ENCODE peak calls at places on chromosomes 13 and 19, in seven cellular contexts. B, R, Y, I, Z, J and P are unnamed samples. For H3K9me3 and H3K36me3, the result is how much of the 10 kb centered on the place peaks cover.

GRCh38 chr19:1799695-1800342 is 12.3 kb downstream of the ATP8B3 start:
- DNase-seq in B (no peak), R (no peak), Y (no peak), I (no peak), Z (no peak), J (no peak), P (no peak)

GRCh38 chr13:36355632-36356031 is 9.4 kb upstream of the SPART start:
- DNase-seq in B (no peak), R (no peak), Y (no peak), I (no peak), Z (no peak), J (no peak), P (no peak)

GRCh38 chr19:48145596-48146254 is 24.4 kb downstream of the LIG1 start:
- DNase-seq in B (no peak), R (no peak), Y (no peak), I (no peak), Z (no peak), J (no peak), P (no peak)

GRCh38 chr13:79360064-79360463 is 46.0 kb downstream of the RBM26 start:
- DNase-seq in B (no peak), R (no peak), Y (no peak), I (no peak), Z (no peak), J (no peak), P (no peak)

GRCh38 chr19:16660763-16661479 is at the start of gene TMEM38A:
- DNase-seq in B (peak), R (peak), Y (no peak), I (peak), Z (peak), J (peak), P (peak)

GRCh38 chr19:39826311-39826945 is 7.5 kb downstream of the DYRK1B start:
- DNase-seq in B (no peak), R (no peak), Y (no peak), I (no peak), Z (no peak), J (no peak), P (no peak)

GRCh38 chr19:34308381-34309367 is 54.3 kb downstream of the GARRE1 start:
- DNase-seq in B (no peak), R (no peak), Y (no peak), I (peak), Z (peak), J (no peak), P (no peak)

GRCh38 chr19:13825489-13826475 is 30.5 kb downstream of the ZSWIM4 start:
- DNase-seq in B (no peak), R (peak), Y (no peak), I (peak), Z (peak), J (no peak), P (peak)

GRCh38 chr19:48539503-48540096 is 12.4 kb upstream of the SULT2B1 start:
- DNase-seq in B (peak), R (no peak), Y (no peak), I (no peak), Z (no peak), J (no peak), P (peak)

GRCh38 chr13:75421987-75422386 is 60.0 kb downstream of the TBC1D4 start:
- DNase-seq in B (no peak), R (no peak), Y (no peak), I (no peak), Z (no peak), J (no peak), P (no peak)

GRCh38 chr13:73991884-73992283 is 142.3 kb downstream of the KLF12 start:
- DNase-seq in B (no peak), R (no peak), Y (no peak), I (no peak), Z (peak), J (no peak), P (no peak)

GRCh38 chr19:3137139-3137538 is 1.3 kb downstream of the GNA15 start:
- DNase-seq in B (no peak), R (no peak), Y (no peak), I (no peak), Z (no peak), J (no peak), P (no peak)

GRCh38 chr19:3250675-3251074 is 26.2 kb downstream of the CELF5 start:
- DNase-seq in B (peak), R (no peak), Y (no peak), I (peak), Z (peak), J (no peak), P (no peak)

GRCh38 chr19:32203161-32203560 is 142.2 kb upstream of the ZNF507 start:
- DNase-seq in B (no peak), R (no peak), Y (no peak), I (no peak), Z (no peak), J (no peak), P (no peak)

GRCh38 chr19:12954150-12954962 is 2.7 kb downstream of the GADD45GIP1 start:
- DNase-seq in B (no peak), R (no peak), Y (no peak), I (no peak), Z (peak), J (no peak), P (no peak)

GRCh38 chr19:6126335-6126974 is 9.0 kb upstream of the ACSBG2 start:
- DNase-seq in B (no peak), R (peak), Y (peak), I (no peak), Z (peak), J (no peak), P (peak)

GRCh38 chr13:50928088-50928487 is 18.5 kb downstream of the RNASEH2B start:
- DNase-seq in B (no peak), R (no peak), Y (no peak), I (no peak), Z (no peak), J (no peak), P (no peak)

GRCh38 chr19:3108775-3109174 is 14.6 kb downstream of the GNA11 start:
- DNase-seq in B (peak), R (peak), Y (no peak), I (peak), Z (peak), J (peak), P (peak)

GRCh38 chr19:13938361-13939027 is at the start of gene PODNL1:
- DNase-seq in B (no peak), R (peak), Y (no peak), I (no peak), Z (no peak), J (peak), P (no peak)

GRCh38 chr19:50486823-50487515 is 10.3 kb upstream of the GARIN5A start:
- DNase-seq in B (no peak), R (peak), Y (peak), I (peak), Z (peak), J (no peak), P (peak)

GRCh38 chr19:5466814-5467291 is 11.6 kb downstream of the ZNRF4 start:
- DNase-seq in B (no peak), R (no peak), Y (no peak), I (no peak), Z (no peak), J (no peak), P (no peak)

GRCh38 chr19:54462713-54463530 is 656 bp downstream of the LENG9 start:
- DNase-seq in B (peak), R (peak), Y (no peak), I (peak), Z (peak), J (peak), P (peak)

GRCh38 chr19:5985098-5985783 is 7.3 kb upstream of the RANBP3 start:
- DNase-seq in B (no peak), R (no peak), Y (no peak), I (no peak), Z (no peak), J (no peak), P (peak)

GRCh38 chr19:30253581-30253996 is 118.6 kb upstream of the ZNF536 start:
- DNase-seq in B (no peak), R (peak), Y (no peak), I (no peak), Z (no peak), J (no peak), P (peak)

GRCh38 chr13:114071441-114071840 is 61.0 kb downstream of the RASA3 start:
- DNase-seq in B (no peak), R (peak), Y (no peak), I (no peak), Z (no peak), J (peak), P (no peak)

GRCh38 chr13:97432232-97432916 is 1.6 kb upstream of the RAP2A start:
- DNase-seq in B (no peak), R (no peak), Y (no peak), I (no peak), Z (peak), J (no peak), P (no peak)

GRCh38 chr19:44303976-44304568 is 753 bp downstream of the ZNF235 start:
- DNase-seq in B (peak), R (peak), Y (no peak), I (no peak), Z (peak), J (no peak), P (peak)

GRCh38 chr19:3504723-3505122 is 1.4 kb upstream of the FZR1 start:
- DNase-seq in B (no peak), R (no peak), Y (no peak), I (no peak), Z (peak), J (no peak), P (no peak)

GRCh38 chr19:4583961-4584669 is 24.6 kb upstream of the SEMA6B start:
- DNase-seq in B (no peak), R (peak), Y (no peak), I (no peak), Z (peak), J (no peak), P (no peak)

GRCh38 chr19:28074773-28075172 is 1138.2 kb downstream of the UQCRFS1 start:
- DNase-seq in B (no peak), R (no peak), Y (no peak), I (no peak), Z (no peak), J (no peak), P (no peak)

GRCh38 chr19:33517922-33518321 is 3.7 kb downstream of the PEPD start:
- DNase-seq in B (no peak), R (no peak), Y (no peak), I (no peak), Z (no peak), J (no peak), P (no peak)

GRCh38 chr13:98688373-98688772 is 64.1 kb downstream of the SLC15A1 start:
- DNase-seq in B (no peak), R (no peak), Y (no peak), I (no peak), Z (no peak), J (no peak), P (no peak)

GRCh38 chr13:104584481-104584880 is 1518.3 kb upstream of the SLC10A2 start:
- DNase-seq in B (no peak), R (no peak), Y (no peak), I (no peak), Z (no peak), J (no peak), P (no peak)

GRCh38 chr19:38250821-38251563 is 5.2 kb downstream of the PPP1R14A start:
- DNase-seq in B (peak), R (no peak), Y (no peak), I (no peak), Z (no peak), J (peak), P (no peak)

GRCh38 chr13:24006520-24007248 is 109.4 kb upstream of the C1QTNF9B start:
- DNase-seq in B (no peak), R (no peak), Y (no peak), I (no peak), Z (no peak), J (no peak), P (no peak)

GRCh38 chr13:73681779-73682178 is 452.4 kb downstream of the KLF12 start:
- DNase-seq in B (no peak), R (no peak), Y (no peak), I (no peak), Z (no peak), J (no peak), P (no peak)

GRCh38 chr19:57377498-57378146 is 12.0 kb upstream of the ZNF548 start:
- DNase-seq in B (no peak), R (no peak), Y (no peak), I (no peak), Z (no peak), J (no peak), P (no peak)
- H3K9me3 ChIP-seq in B (under half), R (under half), Y (under half), I (under half), Z (under half), J (under half), P (half or more)

DNA sequence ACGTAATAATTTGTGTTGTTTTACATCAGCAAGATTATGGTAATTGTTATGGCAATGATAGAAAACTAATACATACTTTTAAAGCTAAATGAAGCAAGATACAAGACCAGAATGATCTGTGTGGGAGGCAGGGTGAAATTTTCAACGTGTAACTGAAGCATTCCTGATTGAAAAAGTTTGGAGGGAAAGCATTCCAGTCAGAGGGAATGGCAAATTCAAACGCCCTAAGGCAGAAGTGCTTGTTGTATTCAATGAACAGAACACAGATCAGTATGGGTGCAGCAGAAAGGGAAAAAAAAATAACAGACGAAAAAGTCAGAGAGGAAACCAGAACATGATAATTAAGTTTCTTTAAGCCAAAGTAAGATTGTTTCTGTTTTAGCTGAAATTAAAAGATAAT is 928.5 kb upstream of the SLITRK1 start:
- DNase-seq in B (no peak), R (no peak), Y (no peak), I (no peak), Z (no peak), J (no peak), P (no peak)
- H3K36me3 ChIP-seq in B (under half), R (under half), Y (under half), I (under half), Z (under half), J (under half), P (under half)

GRCh38 chr19:52533901-52534300 is 6.4 kb downstream of the ZNF808 start:
- DNase-seq in B (no peak), R (no peak), Y (no peak), I (no peak), Z (no peak), J (no peak), P (no peak)
- H3K4me3 ChIP-seq in B (no peak), R (no peak), Y (no peak), I (no peak), Z (no peak), J (no peak), P (no peak)

GRCh38 chr19:57056972-57057371 is 62.8 kb upstream of the USP29 start:
- DNase-seq in B (peak), R (no peak), Y (no peak), I (no peak), Z (no peak), J (no peak), P (peak)

GRCh38 chr19:57052102-57052501 is 67.7 kb upstream of the USP29 start:
- DNase-seq in B (no peak), R (no peak), Y (no peak), I (no peak), Z (no peak), J (no peak), P (no peak)

GRCh38 chr19:57050863-57051262 is 68.9 kb upstream of the USP29 start:
- DNase-seq in B (no peak), R (no peak), Y (no peak), I (no peak), Z (no peak), J (no peak), P (no peak)

GRCh38 chr19:57055956-57056355 is 63.8 kb upstream of the USP29 start:
- DNase-seq in B (no peak), R (no peak), Y (no peak), I (no peak), Z (no peak), J (no peak), P (no peak)

GRCh38 chr19:57053401-57053800 is 66.4 kb upstream of the USP29 start:
- DNase-seq in B (no peak), R (no peak), Y (no peak), I (no peak), Z (no peak), J (no peak), P (no peak)
- H3K9me3 ChIP-seq in B (under half), R (under half), Y (under half), I (under half), Z (under half), J (under half), P (under half)

DNA sequence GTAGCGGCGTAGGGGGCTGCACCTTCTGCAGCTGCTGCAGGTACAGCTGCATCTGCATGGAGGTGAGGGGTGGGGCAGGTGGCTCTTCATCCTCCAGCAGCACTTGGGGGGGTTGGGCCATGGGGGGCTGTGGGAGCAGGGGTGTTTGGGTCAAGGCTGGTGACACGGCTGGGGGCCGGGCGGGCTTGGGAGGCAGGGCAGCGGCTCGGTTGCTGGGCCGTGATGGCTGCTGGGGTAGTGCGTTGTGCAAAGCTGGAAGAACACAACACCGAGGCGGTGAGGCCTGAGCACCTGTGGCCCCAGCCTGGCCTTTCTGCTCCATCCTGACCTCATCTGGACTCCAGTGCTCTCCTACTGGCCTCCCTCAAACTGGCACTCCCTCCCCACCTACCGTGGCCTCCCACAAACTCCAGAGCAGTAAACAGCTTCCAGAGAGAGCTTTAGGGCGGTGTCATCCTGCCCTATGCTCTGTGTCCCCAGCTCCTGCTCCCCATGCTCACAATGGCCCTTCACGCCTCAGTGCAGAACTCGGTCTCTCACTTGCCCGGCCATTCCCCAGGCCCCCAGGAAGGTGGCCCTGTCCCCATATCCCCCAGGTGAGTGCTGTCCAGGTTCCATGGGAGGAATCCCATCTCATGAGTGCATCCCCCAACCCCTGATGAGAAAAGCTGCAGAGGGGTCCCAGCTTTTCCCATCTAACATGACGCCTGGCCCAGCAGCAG is 11.1 kb upstream of the EPHX3 start:
- DNase-seq in B (no peak), R (no peak), Y (no peak), I (no peak), Z (no peak), J (no peak), P (no peak)
- H3K36me3 ChIP-seq in B (under half), R (under half), Y (half or more), I (half or more), Z (half or more), J (under half), P (half or more)

DNA sequence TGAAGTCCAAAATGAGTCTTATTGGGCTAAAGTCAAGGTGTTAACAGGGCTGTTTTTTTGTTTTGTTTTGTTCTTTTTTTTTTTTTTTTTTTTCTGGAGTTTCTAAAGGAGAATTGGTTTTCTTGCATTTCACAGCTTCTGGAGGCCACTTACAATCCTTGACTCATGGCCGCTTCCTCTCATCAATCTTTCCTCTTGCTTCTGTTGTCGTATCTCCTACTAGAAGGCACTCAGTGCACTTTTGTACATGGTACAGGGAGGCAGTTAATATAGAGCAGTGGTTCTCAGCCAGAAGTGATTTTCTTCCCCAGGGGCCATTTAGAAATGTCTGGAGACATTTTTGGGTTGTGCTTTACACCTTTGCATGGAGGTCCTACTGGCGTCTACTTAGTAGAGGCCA is 546.6 kb downstream of the DCT start:
- DNase-seq in B (no peak), R (no peak), Y (no peak), I (no peak), Z (no peak), J (no peak), P (no peak)
- H3K4me3 ChIP-seq in B (no peak), R (no peak), Y (no peak), I (no peak), Z (no peak), J (no peak), P (no peak)

GRCh38 chr19:23054456-23054855 is 51.5 kb upstream of the ZNF728 start:
- DNase-seq in B (no peak), R (no peak), Y (no peak), I (no peak), Z (no peak), J (no peak), P (no peak)

GRCh38 chr19:23046743-23047142 is 43.8 kb upstream of the ZNF728 start:
- DNase-seq in B (no peak), R (no peak), Y (no peak), I (no peak), Z (no peak), J (no peak), P (no peak)

GRCh38 chr19:23052349-23052748 is 49.4 kb upstream of the ZNF728 start:
- DNase-seq in B (no peak), R (no peak), Y (no peak), I (no peak), Z (no peak), J (no peak), P (no peak)

GRCh38 chr19:23049256-23049655 is 46.3 kb upstream of the ZNF728 start:
- DNase-seq in B (no peak), R (no peak), Y (no peak), I (no peak), Z (no peak), J (no peak), P (no peak)
- H3K9me3 ChIP-seq in B (under half), R (under half), Y (under half), I (under half), Z (under half), J (under half), P (under half)